ENCODE peak calls at places on chromosomes 13 and 19, in four cellular contexts. Z is stimulated activated CD8-positive, alpha-beta memory T cell treated with anti-CD3 and anti-CD28 coated beads, Interleukin-4, amount 100 ng/mL, for 4 hours; I is kidney; B is Kasumi-1. S is an unnamed sample.

GRCh38 chr19:58468216-58468839 is 1.4 kb downstream of the ZNF324 start:
- DNase-seq in Z (no peak), I (no peak), B (peak), S (peak)

GRCh38 chr13:90068658-90069057 is 1278.8 kb upstream of the MIR17HG start:
- DNase-seq in Z (no peak), I (no peak), B (peak), S (no peak)

GRCh38 chr19:54164369-54165068 is 5.0 kb upstream of the LENG1 start:
- DNase-seq in Z (no peak), I (peak), B (no peak), S (no peak)

GRCh38 chr19:19368087-19368486 is 37.4 kb upstream of the GATAD2A start:
- DNase-seq in Z (no peak), I (no peak), B (no peak), S (no peak)

GRCh38 chr13:95212962-95213850 is 88.0 kb downstream of the ABCC4 start:
- DNase-seq in Z (no peak), I (no peak), B (no peak), S (no peak)

GRCh38 chr13:102777716-102778115 is 4.1 kb upstream of the TEX30 start:
- DNase-seq in Z (no peak), I (no peak), B (no peak), S (no peak)

GRCh38 chr13:108093616-108094015 is 121.7 kb downstream of the LIG4 start:
- DNase-seq in Z (no peak), I (no peak), B (no peak), S (no peak)

GRCh38 chr13:21106089-21106488 is 44.7 kb upstream of the LATS2 start:
- DNase-seq in Z (no peak), I (no peak), B (no peak), S (no peak)

GRCh38 chr19:13748169-13748884 is 16.0 kb upstream of the MRI1 start:
- DNase-seq in Z (no peak), I (no peak), B (no peak), S (no peak)

GRCh38 chr19:37654525-37654832 is 786 bp downstream of the ZFP30 start:
- DNase-seq in Z (no peak), I (no peak), B (peak), S (peak)

GRCh38 chr19:29211562-29212416 is 1.2 kb downstream of the UQCRFS1 start:
- DNase-seq in Z (no peak), I (no peak), B (no peak), S (no peak)

GRCh38 chr13:77554079-77554478 is 18.6 kb downstream of the SCEL start:
- DNase-seq in Z (no peak), I (peak), B (no peak), S (no peak)

GRCh38 chr13:20121154-20121515 is 39.7 kb downstream of the GJA3 start:
- DNase-seq in Z (no peak), I (no peak), B (no peak), S (peak)

GRCh38 chr13:58340895-58341294 is 709.4 kb downstream of the PCDH17 start:
- DNase-seq in Z (no peak), I (no peak), B (no peak), S (no peak)

GRCh38 chr19:9792191-9793050 is 23.9 kb upstream of the ZNF846 start:
- DNase-seq in Z (peak), I (peak), B (peak), S (peak)

GRCh38 chr19:4049432-4049831 is 17.3 kb downstream of the ZBTB7A start:
- DNase-seq in Z (no peak), I (no peak), B (no peak), S (no peak)

GRCh38 chr19:17725422-17726078 is 6.3 kb downstream of the MAP1S start:
- DNase-seq in Z (no peak), I (no peak), B (no peak), S (no peak)

GRCh38 chr19:15149704-15150103 is 42.5 kb downstream of the SYDE1 start:
- DNase-seq in Z (no peak), I (no peak), B (no peak), S (peak)

GRCh38 chr19:18629166-18630088 is 7.4 kb upstream of the KLHL26 start:
- DNase-seq in Z (no peak), I (peak), B (no peak), S (no peak)

GRCh38 chr13:77230560-77230959 is 96.3 kb downstream of the MYCBP2 start:
- DNase-seq in Z (no peak), I (no peak), B (no peak), S (no peak)

GRCh38 chr13:96958286-96958891 is 35.9 kb downstream of the OXGR1 start:
- DNase-seq in Z (no peak), I (no peak), B (peak), S (peak)

GRCh38 chr19:30095171-30095570 is 153.1 kb downstream of the URI1 start:
- DNase-seq in Z (no peak), I (peak), B (no peak), S (no peak)

GRCh38 chr13:106034201-106034600 is 501.3 kb downstream of the EFNB2 start:
- DNase-seq in Z (no peak), I (no peak), B (no peak), S (no peak)

GRCh38 chr13:67549331-67549730 is 319.2 kb upstream of the PCDH9 start:
- DNase-seq in Z (no peak), I (no peak), B (peak), S (no peak)

GRCh38 chr19:47228168-47228936 is 2.6 kb downstream of the BBC3 start:
- DNase-seq in Z (no peak), I (peak), B (no peak), S (peak)